ENCODE peak calls at places on chromosomes 12 and 14, in ten cellular contexts. W, Y, F, R, J, U, H, C, E and Z are unnamed samples.

GRCh38 chr14:23094666-23095195 is at the start of gene ACIN1:
- DNase-seq in W (peak), C (peak), E (peak), R (no peak), H (peak), F (peak), J (no peak), Y (no peak), U (peak), Z (no peak)

GRCh38 chr14:79576434-79576833 is 634.9 kb downstream of the DIO2 start:
- DNase-seq in E (no peak), H (no peak), J (no peak), R (no peak), W (no peak), Y (no peak), U (no peak), F (no peak), C (no peak), Z (no peak)

GRCh38 chr12:57389033-57389432 is 41.8 kb downstream of the R3HDM2 start:
- DNase-seq in F (peak), U (peak), J (no peak), R (peak), Y (no peak), W (no peak), H (no peak), C (peak), E (no peak), Z (no peak)

GRCh38 chr12:82659343-82660207 is 27.1 kb upstream of the TMTC2 start:
- DNase-seq in C (no peak), J (no peak), H (no peak), U (no peak), Y (no peak), E (no peak), W (no peak), F (no peak), R (no peak), Z (peak)

GRCh38 chr14:57293851-57294837 is 25.4 kb downstream of the AP5M1 start:
- DNase-seq in Y (no peak), U (no peak), H (no peak), F (no peak), E (peak), W (no peak), C (no peak), R (no peak), J (no peak), Z (no peak)

GRCh38 chr12:109418848-109419474 is 58.1 kb downstream of the KCTD10 start:
- DNase-seq in E (no peak), F (no peak), C (no peak), J (no peak), W (no peak), R (no peak), Y (no peak), H (no peak), U (no peak), Z (no peak)

GRCh38 chr14:71466942-71467341 is 465.3 kb upstream of the RGS6 start:
- DNase-seq in H (no peak), C (no peak), Y (no peak), R (no peak), U (no peak), F (no peak), E (no peak), J (no peak), W (no peak), Z (no peak)

GRCh38 chr12:30047499-30048262 is 263.9 kb upstream of the TMTC1 start:
- DNase-seq in W (no peak), F (no peak), U (no peak), H (no peak), E (no peak), R (peak), C (peak), J (no peak), Y (no peak), Z (no peak)

GRCh38 chr14:40623641-40624040 is 983.0 kb upstream of the LRFN5 start:
- DNase-seq in F (no peak), R (no peak), C (no peak), U (no peak), J (no peak), Y (no peak), H (no peak), E (no peak), W (no peak), Z (no peak)